ENCODE peak calls at places on chromosomes 12 and 14, in eight cellular contexts. B, X, M, L, T, W, V and A are unnamed samples.
A peak's percentile ranks its signal among the peaks of the same experiment; 100 is the strongest.

GRCh38 chr12:13336216-13336615 is 139.7 kb downstream of the EMP1 start:
- DNase-seq in B (no peak), X (no peak), M (no peak), L (no peak), T (no peak), W (no peak), V (no peak), A (no peak)

GRCh38 chr12:72535591-72535990 is 263.4 kb downstream of the TRHDE start:
- DNase-seq in B (no peak), X (no peak), M (no peak), L (no peak), T (no peak), W (no peak), V (no peak), A (no peak)

GRCh38 chr14:37746140-37746832 is 150.9 kb downstream of the TTC6 start:
- DNase-seq in B (no peak), X (no peak), M (no peak), L (no peak), T (no peak), W (no peak), V (no peak), A (no peak)

GRCh38 chr12:94637714-94638113 is 12.6 kb downstream of the TMCC3 start:
- DNase-seq in B (no peak), X (no peak), M (no peak), L (no peak), T (no peak), W (no peak), V (no peak), A (no peak)

GRCh38 chr12:46224401-46224800 is 44.4 kb downstream of the SLC38A1 start:
- DNase-seq in B (no peak), X (no peak), M (peak; percentile 75), L (no peak), T (no peak), W (peak; percentile 90), V (no peak), A (no peak)

GRCh38 chr14:100610511-100611217 is 23.4 kb upstream of the BEGAIN start:
- DNase-seq in B (no peak), X (peak; percentile 27), M (no peak), L (peak; percentile 25), T (peak; percentile 51), W (no peak), V (no peak), A (no peak)

GRCh38 chr12:122389677-122390076 is 32.8 kb downstream of the CLIP1 start:
- DNase-seq in B (no peak), X (no peak), M (no peak), L (no peak), T (no peak), W (no peak), V (no peak), A (no peak)

GRCh38 chr14:26984318-26985177 is 386.7 kb upstream of the NOVA1 start:
- DNase-seq in B (peak; percentile 16), X (peak; percentile 19), M (peak; percentile 49), L (no peak), T (peak; percentile 56), W (peak; percentile 86), V (peak; percentile 57), A (peak; percentile 74)

GRCh38 chr14:20455355-20456300 is 602 bp downstream of the APEX1 start:
- DNase-seq in B (no peak), X (no peak), M (no peak), L (no peak), T (no peak), W (peak; percentile 91), V (no peak), A (no peak)

GRCh38 chr14:100484531-100485267 is 102.5 kb downstream of the BEGAIN start:
- DNase-seq in B (no peak), X (no peak), M (no peak), L (no peak), T (no peak), W (no peak), V (no peak), A (no peak)

GRCh38 chr14:78401866-78402265 is 231.7 kb downstream of the NRXN3 start:
- DNase-seq in B (no peak), X (no peak), M (no peak), L (no peak), T (no peak), W (no peak), V (peak; percentile 9), A (no peak)

GRCh38 chr14:104865069-104865630 is at the start of gene CEP170B:
- DNase-seq in B (no peak), X (peak; percentile 77), M (no peak), L (peak; percentile 88), T (no peak), W (peak; percentile 51), V (no peak), A (peak; percentile 32)

GRCh38 chr12:89183985-89184435 is 168.3 kb downstream of the DUSP6 start:
- DNase-seq in B (no peak), X (no peak), M (peak; percentile 80), L (no peak), T (no peak), W (peak; percentile 95), V (no peak), A (no peak)

GRCh38 chr14:62126885-62127478 is 364.8 kb downstream of the SNAPC1 start:
- DNase-seq in B (peak; percentile 1), X (peak; percentile 57), M (no peak), L (peak; percentile 30), T (peak; percentile 54), W (peak; percentile 74), V (peak; percentile 61), A (peak; percentile 65)

GRCh38 chr12:94261781-94262180 is 113.4 kb downstream of the PLXNC1 start:
- DNase-seq in B (no peak), X (no peak), M (no peak), L (no peak), T (no peak), W (no peak), V (no peak), A (no peak)

GRCh38 chr14:102778616-102779351 is 1.5 kb downstream of the TRAF3 start:
- DNase-seq in B (no peak), X (no peak), M (no peak), L (peak; percentile 11), T (no peak), W (no peak), V (no peak), A (no peak)

GRCh38 chr14:32077081-32078029 is at the start of gene ARHGAP5:
- DNase-seq in B (peak; percentile 70), X (no peak), M (no peak), L (peak; percentile 53), T (peak; percentile 8), W (peak; percentile 33), V (no peak), A (peak; percentile 84)

GRCh38 chr14:92531151-92531873 is 17.7 kb downstream of the RIN3 start:
- DNase-seq in B (no peak), X (no peak), M (no peak), L (no peak), T (no peak), W (no peak), V (no peak), A (no peak)

GRCh38 chr12:11542599-11542998 is 106.9 kb upstream of the ETV6 start:
- DNase-seq in B (no peak), X (no peak), M (no peak), L (no peak), T (no peak), W (no peak), V (no peak), A (peak; percentile 29)

GRCh38 chr12:54689984-54690383 is 41.8 kb upstream of the DCD start:
- DNase-seq in B (no peak), X (no peak), M (no peak), L (no peak), T (no peak), W (no peak), V (no peak), A (peak; percentile 92)